ENCODE peak calls at places on chromosomes 1 and 21, in nine cellular contexts. One of them, this sample, is unnamed.

GRCh38 chr1:203765029-203765837 is at the start of gene LAX1:
- DNase-seq in naive B cell: peak
- DNase-seq in A549: no peak
- DNase-seq in AG08396: no peak
- DNase-seq in C1 segment of cervical spinal cord: no peak
- DNase-seq in NCI-H187 treated with DMSO at 0.1 percent for 48 hours: no peak
- DNase-seq in stimulated activated CD4-positive, alpha-beta T cell treated with anti-CD3 and anti-CD28 coated beads, TNF-alpha, amount 100 ng/mL, for 48 hours: peak
- DNase-seq in tibial artery: no peak
- DNase-seq in T-cell: peak
- DNase-seq in this sample: no peak

GRCh38 chr1:180778782-180779398 is 133.8 kb upstream of the KIAA1614 start:
- DNase-seq in naive B cell: no peak
- DNase-seq in A549: peak
- DNase-seq in AG08396: no peak
- DNase-seq in C1 segment of cervical spinal cord: no peak
- DNase-seq in NCI-H187 treated with DMSO at 0.1 percent for 48 hours: no peak
- DNase-seq in stimulated activated CD4-positive, alpha-beta T cell treated with anti-CD3 and anti-CD28 coated beads, TNF-alpha, amount 100 ng/mL, for 48 hours: no peak
- DNase-seq in tibial artery: no peak
- DNase-seq in T-cell: no peak
- DNase-seq in this sample: no peak

GRCh38 chr1:247415423-247416361 is at the start of gene NLRP3:
- DNase-seq in naive B cell: peak
- DNase-seq in A549: no peak
- DNase-seq in AG08396: peak
- DNase-seq in C1 segment of cervical spinal cord: no peak
- DNase-seq in NCI-H187 treated with DMSO at 0.1 percent for 48 hours: no peak
- DNase-seq in stimulated activated CD4-positive, alpha-beta T cell treated with anti-CD3 and anti-CD28 coated beads, TNF-alpha, amount 100 ng/mL, for 48 hours: no peak
- DNase-seq in tibial artery: peak
- DNase-seq in T-cell: peak
- DNase-seq in this sample: no peak

GRCh38 chr1:115227683-115228082 is 110.4 kb downstream of the NGF start:
- DNase-seq in naive B cell: no peak
- DNase-seq in A549: no peak
- DNase-seq in AG08396: no peak
- DNase-seq in C1 segment of cervical spinal cord: no peak
- DNase-seq in NCI-H187 treated with DMSO at 0.1 percent for 48 hours: no peak
- DNase-seq in stimulated activated CD4-positive, alpha-beta T cell treated with anti-CD3 and anti-CD28 coated beads, TNF-alpha, amount 100 ng/mL, for 48 hours: no peak
- DNase-seq in tibial artery: no peak
- DNase-seq in T-cell: no peak
- DNase-seq in this sample: no peak

GRCh38 chr21:35303085-35303484 is 254.0 kb upstream of the RUNX1 start:
- DNase-seq in naive B cell: no peak
- DNase-seq in A549: no peak
- DNase-seq in AG08396: no peak
- DNase-seq in C1 segment of cervical spinal cord: no peak
- DNase-seq in NCI-H187 treated with DMSO at 0.1 percent for 48 hours: no peak
- DNase-seq in stimulated activated CD4-positive, alpha-beta T cell treated with anti-CD3 and anti-CD28 coated beads, TNF-alpha, amount 100 ng/mL, for 48 hours: no peak
- DNase-seq in tibial artery: no peak
- DNase-seq in T-cell: no peak
- DNase-seq in this sample: peak

GRCh38 chr1:89198500-89199072 is at the start of gene GBP4:
- DNase-seq in naive B cell: peak
- DNase-seq in A549: no peak
- DNase-seq in AG08396: peak
- DNase-seq in C1 segment of cervical spinal cord: no peak
- DNase-seq in NCI-H187 treated with DMSO at 0.1 percent for 48 hours: no peak
- DNase-seq in stimulated activated CD4-positive, alpha-beta T cell treated with anti-CD3 and anti-CD28 coated beads, TNF-alpha, amount 100 ng/mL, for 48 hours: peak
- DNase-seq in tibial artery: peak
- DNase-seq in T-cell: peak
- DNase-seq in this sample: no peak

GRCh38 chr1:10459185-10459584 is 9.4 kb downstream of the CORT start:
- DNase-seq in naive B cell: no peak
- DNase-seq in A549: peak
- DNase-seq in AG08396: peak
- DNase-seq in C1 segment of cervical spinal cord: no peak
- DNase-seq in NCI-H187 treated with DMSO at 0.1 percent for 48 hours: no peak
- DNase-seq in stimulated activated CD4-positive, alpha-beta T cell treated with anti-CD3 and anti-CD28 coated beads, TNF-alpha, amount 100 ng/mL, for 48 hours: no peak
- DNase-seq in tibial artery: no peak
- DNase-seq in T-cell: no peak
- DNase-seq in this sample: peak

GRCh38 chr1:188903241-188903640 is 1574.4 kb downstream of the BRINP3 start:
- DNase-seq in naive B cell: no peak
- DNase-seq in A549: no peak
- DNase-seq in AG08396: no peak
- DNase-seq in C1 segment of cervical spinal cord: no peak
- DNase-seq in NCI-H187 treated with DMSO at 0.1 percent for 48 hours: no peak
- DNase-seq in stimulated activated CD4-positive, alpha-beta T cell treated with anti-CD3 and anti-CD28 coated beads, TNF-alpha, amount 100 ng/mL, for 48 hours: no peak
- DNase-seq in tibial artery: no peak
- DNase-seq in T-cell: no peak
- DNase-seq in this sample: no peak

GRCh38 chr1:94792876-94793605 is 27.1 kb upstream of the SLC44A3 start:
- DNase-seq in naive B cell: no peak
- DNase-seq in A549: no peak
- DNase-seq in AG08396: peak
- DNase-seq in C1 segment of cervical spinal cord: no peak
- DNase-seq in NCI-H187 treated with DMSO at 0.1 percent for 48 hours: no peak
- DNase-seq in stimulated activated CD4-positive, alpha-beta T cell treated with anti-CD3 and anti-CD28 coated beads, TNF-alpha, amount 100 ng/mL, for 48 hours: no peak
- DNase-seq in tibial artery: peak
- DNase-seq in T-cell: no peak
- DNase-seq in this sample: no peak

GRCh38 chr1:184691719-184692324 is 62.8 kb downstream of the EDEM3 start:
- DNase-seq in naive B cell: no peak
- DNase-seq in A549: peak
- DNase-seq in AG08396: peak
- DNase-seq in C1 segment of cervical spinal cord: no peak
- DNase-seq in NCI-H187 treated with DMSO at 0.1 percent for 48 hours: no peak
- DNase-seq in stimulated activated CD4-positive, alpha-beta T cell treated with anti-CD3 and anti-CD28 coated beads, TNF-alpha, amount 100 ng/mL, for 48 hours: no peak
- DNase-seq in tibial artery: no peak
- DNase-seq in T-cell: no peak
- DNase-seq in this sample: peak

GRCh38 chr1:224492015-224492414 is 57.4 kb upstream of the WDR26 start:
- DNase-seq in naive B cell: no peak
- DNase-seq in A549: no peak
- DNase-seq in AG08396: no peak
- DNase-seq in C1 segment of cervical spinal cord: no peak
- DNase-seq in NCI-H187 treated with DMSO at 0.1 percent for 48 hours: no peak
- DNase-seq in stimulated activated CD4-positive, alpha-beta T cell treated with anti-CD3 and anti-CD28 coated beads, TNF-alpha, amount 100 ng/mL, for 48 hours: no peak
- DNase-seq in tibial artery: no peak
- DNase-seq in T-cell: no peak
- DNase-seq in this sample: no peak

GRCh38 chr1:50471967-50472366 is 48.7 kb upstream of the DMRTA2 start:
- DNase-seq in naive B cell: no peak
- DNase-seq in A549: no peak
- DNase-seq in AG08396: no peak
- DNase-seq in C1 segment of cervical spinal cord: no peak
- DNase-seq in NCI-H187 treated with DMSO at 0.1 percent for 48 hours: no peak
- DNase-seq in stimulated activated CD4-positive, alpha-beta T cell treated with anti-CD3 and anti-CD28 coated beads, TNF-alpha, amount 100 ng/mL, for 48 hours: no peak
- DNase-seq in tibial artery: no peak
- DNase-seq in T-cell: no peak
- DNase-seq in this sample: no peak

GRCh38 chr1:54051936-54052469 is 1.0 kb downstream of the TMEM59 start:
- DNase-seq in naive B cell: no peak
- DNase-seq in A549: no peak
- DNase-seq in AG08396: peak
- DNase-seq in C1 segment of cervical spinal cord: no peak
- DNase-seq in NCI-H187 treated with DMSO at 0.1 percent for 48 hours: no peak
- DNase-seq in stimulated activated CD4-positive, alpha-beta T cell treated with anti-CD3 and anti-CD28 coated beads, TNF-alpha, amount 100 ng/mL, for 48 hours: no peak
- DNase-seq in tibial artery: no peak
- DNase-seq in T-cell: no peak
- DNase-seq in this sample: no peak

GRCh38 chr1:66521736-66522365 is 12.1 kb upstream of the SGIP1 start:
- DNase-seq in naive B cell: no peak
- DNase-seq in A549: peak
- DNase-seq in AG08396: peak
- DNase-seq in C1 segment of cervical spinal cord: no peak
- DNase-seq in NCI-H187 treated with DMSO at 0.1 percent for 48 hours: no peak
- DNase-seq in stimulated activated CD4-positive, alpha-beta T cell treated with anti-CD3 and anti-CD28 coated beads, TNF-alpha, amount 100 ng/mL, for 48 hours: no peak
- DNase-seq in tibial artery: no peak
- DNase-seq in T-cell: no peak
- DNase-seq in this sample: no peak

GRCh38 chr21:27759820-27760219 is 792.9 kb upstream of the ADAMTS5 start:
- DNase-seq in naive B cell: no peak
- DNase-seq in A549: no peak
- DNase-seq in AG08396: no peak
- DNase-seq in C1 segment of cervical spinal cord: no peak
- DNase-seq in NCI-H187 treated with DMSO at 0.1 percent for 48 hours: no peak
- DNase-seq in stimulated activated CD4-positive, alpha-beta T cell treated with anti-CD3 and anti-CD28 coated beads, TNF-alpha, amount 100 ng/mL, for 48 hours: no peak
- DNase-seq in tibial artery: no peak
- DNase-seq in T-cell: no peak
- DNase-seq in this sample: no peak

GRCh38 chr1:45929257-45929687 is 125.9 kb downstream of the MAST2 start:
- DNase-seq in naive B cell: no peak
- DNase-seq in A549: peak
- DNase-seq in AG08396: peak
- DNase-seq in C1 segment of cervical spinal cord: no peak
- DNase-seq in NCI-H187 treated with DMSO at 0.1 percent for 48 hours: no peak
- DNase-seq in stimulated activated CD4-positive, alpha-beta T cell treated with anti-CD3 and anti-CD28 coated beads, TNF-alpha, amount 100 ng/mL, for 48 hours: no peak
- DNase-seq in tibial artery: no peak
- DNase-seq in T-cell: no peak
- DNase-seq in this sample: peak

GRCh38 chr1:181483084-181483559 is at the start of gene CACNA1E:
- DNase-seq in naive B cell: no peak
- DNase-seq in A549: no peak
- DNase-seq in AG08396: no peak
- DNase-seq in C1 segment of cervical spinal cord: no peak
- DNase-seq in NCI-H187 treated with DMSO at 0.1 percent for 48 hours: no peak
- DNase-seq in stimulated activated CD4-positive, alpha-beta T cell treated with anti-CD3 and anti-CD28 coated beads, TNF-alpha, amount 100 ng/mL, for 48 hours: no peak
- DNase-seq in tibial artery: no peak
- DNase-seq in T-cell: no peak
- DNase-seq in this sample: no peak

GRCh38 chr21:17688912-17689874 is 76.5 kb upstream of the BTG3 start:
- DNase-seq in naive B cell: no peak
- DNase-seq in A549: no peak
- DNase-seq in AG08396: no peak
- DNase-seq in C1 segment of cervical spinal cord: no peak
- DNase-seq in NCI-H187 treated with DMSO at 0.1 percent for 48 hours: no peak
- DNase-seq in stimulated activated CD4-positive, alpha-beta T cell treated with anti-CD3 and anti-CD28 coated beads, TNF-alpha, amount 100 ng/mL, for 48 hours: peak
- DNase-seq in tibial artery: no peak
- DNase-seq in T-cell: peak
- DNase-seq in this sample: peak

GRCh38 chr1:2469103-2469940 is 6.8 kb upstream of the PLCH2 start:
- DNase-seq in naive B cell: no peak
- DNase-seq in A549: no peak
- DNase-seq in AG08396: no peak
- DNase-seq in C1 segment of cervical spinal cord: no peak
- DNase-seq in NCI-H187 treated with DMSO at 0.1 percent for 48 hours: no peak
- DNase-seq in stimulated activated CD4-positive, alpha-beta T cell treated with anti-CD3 and anti-CD28 coated beads, TNF-alpha, amount 100 ng/mL, for 48 hours: no peak
- DNase-seq in tibial artery: no peak
- DNase-seq in T-cell: no peak
- DNase-seq in this sample: no peak

GRCh38 chr1:26259005-26259404 is 20.9 kb upstream of the SH3BGRL3 start:
- DNase-seq in naive B cell: no peak
- DNase-seq in A549: no peak
- DNase-seq in AG08396: no peak
- DNase-seq in C1 segment of cervical spinal cord: no peak
- DNase-seq in NCI-H187 treated with DMSO at 0.1 percent for 48 hours: no peak
- DNase-seq in stimulated activated CD4-positive, alpha-beta T cell treated with anti-CD3 and anti-CD28 coated beads, TNF-alpha, amount 100 ng/mL, for 48 hours: no peak
- DNase-seq in tibial artery: no peak
- DNase-seq in T-cell: no peak
- DNase-seq in this sample: no peak

GRCh38 chr1:196655494-196655893 is 3.7 kb downstream of the CFH start:
- DNase-seq in naive B cell: no peak
- DNase-seq in A549: no peak
- DNase-seq in AG08396: no peak
- DNase-seq in C1 segment of cervical spinal cord: no peak
- DNase-seq in NCI-H187 treated with DMSO at 0.1 percent for 48 hours: no peak
- DNase-seq in stimulated activated CD4-positive, alpha-beta T cell treated with anti-CD3 and anti-CD28 coated beads, TNF-alpha, amount 100 ng/mL, for 48 hours: no peak
- DNase-seq in tibial artery: no peak
- DNase-seq in T-cell: no peak
- DNase-seq in this sample: no peak

This sample was measured in Caki2.